ENCODE peak calls at places on chromosomes 5 and 9, in seven cellular contexts. J, Z, E, F, O, I and V are unnamed samples.
A peak's percentile ranks its signal among the peaks of the same experiment; 100 is the strongest.

GRCh38 chr9:78278177-78278777 is 18.6 kb upstream of the PSAT1 start:
- DNase-seq in J (no peak), Z (no peak), E (no peak), F (no peak), O (no peak), I (no peak), V (no peak)

GRCh38 chr9:109063765-109064164 is 50.5 kb upstream of the CTNNAL1 start:
- DNase-seq in J (no peak), Z (no peak), E (no peak), F (no peak), O (no peak), I (no peak), V (no peak)

GRCh38 chr5:134873494-134873893 is 677 bp upstream of the TXNDC15 start:
- DNase-seq in J (no peak), Z (no peak), E (peak; percentile 28), F (no peak), O (no peak), I (no peak), V (no peak)

GRCh38 chr9:131395027-131395744 is 1.3 kb downstream of the PRRC2B start:
- DNase-seq in J (no peak), Z (peak; percentile 73), E (peak; percentile 27), F (no peak), O (peak; percentile 69), I (no peak), V (no peak)

GRCh38 chr9:131320031-131320685 is 30.6 kb downstream of the PLPP7 start:
- DNase-seq in J (no peak), Z (no peak), E (no peak), F (no peak), O (no peak), I (no peak), V (peak; percentile 80)

GRCh38 chr5:40691894-40692293 is 12.2 kb downstream of the PTGER4 start:
- DNase-seq in J (no peak), Z (no peak), E (no peak), F (no peak), O (no peak), I (no peak), V (no peak)

GRCh38 chr5:125485003-125485641 is 738.7 kb upstream of the ZNF608 start:
- DNase-seq in J (peak; percentile 43), Z (peak; percentile 44), E (no peak), F (no peak), O (no peak), I (no peak), V (peak; percentile 88)

GRCh38 chr5:68924490-68925145 is 169.2 kb upstream of the SLC30A5 start:
- DNase-seq in J (no peak), Z (no peak), E (no peak), F (peak; percentile 40), O (no peak), I (no peak), V (no peak)

GRCh38 chr5:91033370-91033769 is 349.7 kb downstream of the ARRDC3 start:
- DNase-seq in J (no peak), Z (peak; percentile 38), E (no peak), F (no peak), O (no peak), I (no peak), V (no peak)

GRCh38 chr9:76718166-76718565 is 46.1 kb upstream of the PCA3 start:
- DNase-seq in J (no peak), Z (no peak), E (no peak), F (no peak), O (no peak), I (peak; percentile 19), V (no peak)

GRCh38 chr9:126295516-126295915 is 31.1 kb upstream of the MVB12B start:
- DNase-seq in J (no peak), Z (no peak), E (no peak), F (no peak), O (no peak), I (no peak), V (no peak)

GRCh38 chr5:91937121-91937520 is 554.0 kb upstream of the ARRDC3 start:
- DNase-seq in J (no peak), Z (no peak), E (no peak), F (no peak), O (no peak), I (no peak), V (no peak)

GRCh38 chr5:159073030-159073429 is 26.7 kb downstream of the EBF1 start:
- DNase-seq in J (no peak), Z (no peak), E (no peak), F (no peak), O (no peak), I (no peak), V (no peak)

GRCh38 chr5:84213861-84214260 is 170.8 kb downstream of the EDIL3 start:
- DNase-seq in J (no peak), Z (no peak), E (no peak), F (no peak), O (no peak), I (no peak), V (no peak)

GRCh38 chr5:59424515-59424914 is 469.0 kb downstream of the PDE4D start:
- DNase-seq in J (no peak), Z (no peak), E (no peak), F (no peak), O (no peak), I (no peak), V (no peak)

GRCh38 chr9:28004900-28005299 is 431.6 kb upstream of the C9orf72 start:
- DNase-seq in J (no peak), Z (no peak), E (no peak), F (no peak), O (no peak), I (no peak), V (no peak)

GRCh38 chr5:122163151-122164069 is 34.1 kb downstream of the ZNF474 start:
- DNase-seq in J (peak; percentile 49), Z (no peak), E (no peak), F (no peak), O (no peak), I (no peak), V (no peak)

GRCh38 chr5:33362915-33363314 is 77.8 kb upstream of the TARS1 start:
- DNase-seq in J (no peak), Z (peak; percentile 8), E (no peak), F (peak; percentile 48), O (no peak), I (no peak), V (peak; percentile 77)

GRCh38 chr9:19174127-19174921 is 47.0 kb upstream of the PLIN2 start:
- DNase-seq in J (peak; percentile 66), Z (peak; percentile 56), E (no peak), F (peak; percentile 50), O (peak; percentile 55), I (no peak), V (peak; percentile 89)

GRCh38 chr5:154038604-154039457 is at the start of the genes FAM114A2 and MFAP3:
- DNase-seq in J (peak; percentile 95), Z (peak; percentile 93), E (peak; percentile 86), F (peak; percentile 89), O (peak; percentile 91), I (peak; percentile 81), V (peak; percentile 93)

GRCh38 chr9:114258218-114258617 is 64.7 kb upstream of the ORM1 start:
- DNase-seq in J (no peak), Z (no peak), E (no peak), F (no peak), O (no peak), I (no peak), V (no peak)

GRCh38 chr5:148856424-148856823 is 30.0 kb downstream of the ADRB2 start:
- DNase-seq in J (no peak), Z (no peak), E (no peak), F (no peak), O (no peak), I (no peak), V (no peak)

GRCh38 chr5:23639326-23639725 is 131.9 kb downstream of the PRDM9 start:
- DNase-seq in J (no peak), Z (no peak), E (no peak), F (no peak), O (no peak), I (no peak), V (no peak)

GRCh38 chr5:57989378-57989777 is 470.5 kb downstream of the PLK2 start:
- DNase-seq in J (peak; percentile 8), Z (no peak), E (no peak), F (no peak), O (no peak), I (no peak), V (no peak)

GRCh38 chr9:87213948-87214347 is 266.6 kb upstream of the GAS1 start:
- DNase-seq in J (no peak), Z (no peak), E (no peak), F (no peak), O (no peak), I (no peak), V (no peak)

GRCh38 chr5:171388816-171389168 is 1.1 kb downstream of the NPM1 start:
- DNase-seq in J (no peak), Z (no peak), E (no peak), F (no peak), O (no peak), I (no peak), V (no peak)

GRCh38 chr5:134086943-134087305 is 27.6 kb upstream of the TCF7 start:
- DNase-seq in J (no peak), Z (no peak), E (no peak), F (no peak), O (no peak), I (no peak), V (peak; percentile 13)

GRCh38 chr5:43066799-43067741 is 27.0 kb upstream of the ANXA2R start:
- DNase-seq in J (peak; percentile 59), Z (peak; percentile 91), E (peak; percentile 45), F (peak; percentile 91), O (peak; percentile 87), I (no peak), V (peak; percentile 93)
- TF ChIP-seq EP300 in J (no peak), Z (no peak), E (peak; percentile 100), F (no peak), O (no peak), I (peak; percentile 99), V (no peak)

GRCh38 chr9:137551656-137552534 is at the start of gene MRPL41:
- DNase-seq in J (peak; percentile 92), Z (peak; percentile 95), E (peak; percentile 94), F (peak; percentile 93), O (peak; percentile 95), I (peak; percentile 70), V (peak; percentile 95)
- TF ChIP-seq POLR2A in J (peak; percentile 78), Z (peak; percentile 82), E (peak; percentile 81), F (peak; percentile 67), O (no peak), I (no peak), V (peak; percentile 70)

GRCh38 chr5:27472875-27473274 is 434.5 kb upstream of the CDH9 start:
- DNase-seq in J (peak; percentile 10), Z (no peak), E (no peak), F (no peak), O (no peak), I (no peak), V (no peak)
- H3K4me3 ChIP-seq in J (peak overlapping the region; percentile 63), Z (no peak overlapping the region), E (peak overlapping the region; percentile 40), F (no peak overlapping the region), O (no peak overlapping the region), I (peak overlapping the region; percentile 85), V (no peak overlapping the region)

DNA sequence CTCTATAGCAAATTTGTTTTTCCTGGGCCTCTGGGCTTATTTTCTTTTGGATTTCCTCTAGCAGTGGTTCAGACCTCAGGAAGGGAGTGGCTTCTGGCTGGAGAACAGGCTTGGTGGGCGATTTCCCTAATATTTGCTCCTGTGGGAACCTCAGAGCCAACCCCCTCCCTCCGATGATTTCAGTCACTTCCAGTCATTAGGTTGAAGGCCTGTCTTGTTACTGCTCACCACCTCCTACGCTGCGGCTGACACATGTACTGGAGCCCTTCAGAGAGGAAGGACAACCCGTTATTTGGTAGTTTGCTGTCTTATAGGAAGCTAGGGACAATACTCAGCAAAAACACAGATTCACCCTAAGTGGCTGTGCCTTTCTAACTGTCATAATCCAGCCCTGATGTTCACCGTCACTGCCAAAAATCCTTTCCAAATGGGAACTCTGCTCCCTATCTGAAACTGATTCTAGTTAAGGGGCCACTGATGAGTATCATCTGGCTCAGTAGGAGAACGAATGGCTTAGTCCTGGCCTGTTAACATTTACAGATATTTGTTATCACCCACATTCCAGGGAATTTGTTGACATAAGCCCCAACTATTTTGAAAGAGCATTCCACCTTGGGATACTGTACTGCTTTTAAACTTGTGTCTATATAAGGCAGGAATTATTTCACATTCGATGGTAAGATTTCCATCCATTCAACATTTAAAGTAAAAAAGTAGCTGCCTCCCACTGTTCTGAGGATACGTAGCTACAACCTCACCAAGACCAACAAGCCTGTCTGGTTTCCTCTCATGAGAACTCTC is 29.3 kb upstream of the ANKH start:
- DNase-seq in J (no peak), Z (no peak), E (no peak), F (no peak), O (no peak), I (no peak), V (no peak)
- TF ChIP-seq EP300 in J (no peak), Z (no peak), E (no peak), F (no peak), O (no peak), I (no peak), V (no peak)